ENCODE peak calls at places on chromosome 6, in nine cellular contexts. Y is cardiac muscle cell, O is upper lobe of left lung, J is heart right ventricle, H is psoas muscle, C is SK-N-SH, Q is ovary, Z is right lobe of liver, V is left lung. P is an unnamed sample.
A peak's percentile ranks its signal among the peaks of the same experiment; 100 is the strongest.

GRCh38 chr6:134750669-134751068 is 199.2 kb downstream of the ALDH8A1 start:
- DNase-seq in Y (no peak), O (no peak), J (no peak), H (no peak), C (no peak), Q (no peak), Z (no peak), V (no peak), P (peak; percentile 63)

GRCh38 chr6:107985701-107986100 is 27.7 kb upstream of the SEC63 start:
- DNase-seq in Y (no peak), O (no peak), J (no peak), H (no peak), C (no peak), Q (no peak), Z (no peak), V (no peak), P (no peak)

GRCh38 chr6:134936927-134937326 is 13.0 kb downstream of the ALDH8A1 start:
- DNase-seq in Y (no peak), O (no peak), J (no peak), H (no peak), C (no peak), Q (no peak), Z (no peak), V (no peak), P (peak; percentile 81)

GRCh38 chr6:14881399-14881798 is 364.5 kb upstream of the JARID2 start:
- DNase-seq in Y (no peak), O (no peak), J (peak; percentile 25), H (no peak), C (no peak), Q (no peak), Z (no peak), V (no peak), P (no peak)

GRCh38 chr6:36139431-36139830 is 9.1 kb downstream of the MAPK13 start:
- DNase-seq in Y (peak; percentile 69), O (no peak), J (no peak), H (no peak), C (peak; percentile 79), Q (no peak), Z (peak; percentile 39), V (no peak), P (no peak)

GRCh38 chr6:23414204-23414501 is 711.9 kb upstream of the NRSN1 start:
- DNase-seq in Y (peak; percentile 29), O (no peak), J (peak; percentile 14), H (no peak), C (peak; percentile 26), Q (no peak), Z (no peak), V (no peak), P (peak; percentile 54)

GRCh38 chr6:81655696-81656095 is 96.8 kb downstream of the TENT5A start:
- DNase-seq in Y (no peak), O (no peak), J (no peak), H (no peak), C (no peak), Q (no peak), Z (no peak), V (no peak), P (no peak)

GRCh38 chr6:18473765-18474164 is 86.6 kb downstream of the RNF144B start:
- DNase-seq in Y (no peak), O (no peak), J (no peak), H (no peak), C (no peak), Q (no peak), Z (no peak), V (no peak), P (no peak)

GRCh38 chr6:55853008-55854001 is 22.1 kb downstream of the BMP5 start:
- DNase-seq in Y (no peak), O (no peak), J (no peak), H (no peak), C (no peak), Q (no peak), Z (no peak), V (no peak), P (no peak)

GRCh38 chr6:89347825-89348224 is 4.7 kb downstream of the UBE2J1 start:
- DNase-seq in Y (peak; percentile 53), O (no peak), J (peak; percentile 40), H (no peak), C (no peak), Q (no peak), Z (no peak), V (no peak), P (no peak)

GRCh38 chr6:157500022-157500421 is 119.0 kb downstream of the ZDHHC14 start:
- DNase-seq in Y (no peak), O (no peak), J (no peak), H (no peak), C (no peak), Q (no peak), Z (no peak), V (no peak), P (no peak)

GRCh38 chr6:64326939-64327338 is 691.3 kb downstream of the PHF3 start:
- DNase-seq in Y (no peak), O (no peak), J (no peak), H (no peak), C (no peak), Q (no peak), Z (no peak), V (no peak), P (no peak)

GRCh38 chr6:125846292-125847024 is 55.7 kb downstream of the NCOA7 start:
- DNase-seq in Y (no peak), O (no peak), J (peak; percentile 23), H (no peak), C (no peak), Q (no peak), Z (no peak), V (no peak), P (no peak)

GRCh38 chr6:31541059-31541657 is 645 bp downstream of the DDX39B start:
- DNase-seq in Y (peak; percentile 42), O (peak; percentile 67), J (peak; percentile 58), H (peak; percentile 61), C (peak; percentile 52), Q (no peak), Z (no peak), V (peak; percentile 82), P (no peak)

GRCh38 chr6:33746036-33746600 is 587 bp downstream of the IP6K3 start:
- DNase-seq in Y (no peak), O (no peak), J (peak; percentile 65), H (peak; percentile 96), C (peak; percentile 63), Q (no peak), Z (no peak), V (no peak), P (no peak)

GRCh38 chr6:29976588-29977424 is 34.5 kb downstream of the HLA-A start:
- DNase-seq in Y (peak; percentile 79), O (peak; percentile 85), J (peak; percentile 93), H (peak; percentile 88), C (peak; percentile 80), Q (peak; percentile 88), Z (peak; percentile 83), V (peak; percentile 93), P (no peak)

GRCh38 chr6:47733879-47734558 is 35.6 kb downstream of the ADGRF4 start:
- DNase-seq in Y (peak; percentile 3), O (no peak), J (peak; percentile 11), H (no peak), C (peak; percentile 1), Q (no peak), Z (no peak), V (no peak), P (no peak)

GRCh38 chr6:41648921-41649320 is 10.7 kb downstream of the MDFI start:
- DNase-seq in Y (no peak), O (no peak), J (no peak), H (no peak), C (peak; percentile 77), Q (no peak), Z (no peak), V (no peak), P (no peak)

GRCh38 chr6:35071347-35071994 is 69.7 kb downstream of the TCP11 start:
- DNase-seq in Y (no peak), O (no peak), J (no peak), H (peak; percentile 14), C (no peak), Q (no peak), Z (no peak), V (no peak), P (no peak)

GRCh38 chr6:165846123-165846966 is 183.3 kb upstream of the PDE10A start:
- DNase-seq in Y (no peak), O (no peak), J (no peak), H (no peak), C (no peak), Q (no peak), Z (no peak), V (peak; percentile 45), P (no peak)
- H3K4me3 ChIP-seq in Y (no peak overlapping the region), O (peak overlapping the region; percentile 22), J (peak overlapping the region; percentile 44), H (peak overlapping the region; percentile 49), C (no peak overlapping the region), Q (peak overlapping the region; percentile 21), Z (no peak overlapping the region), V (no peak overlapping the region), P (no peak overlapping the region)

GRCh38 chr6:77619114-77619513 is 33.7 kb upstream of the MEI4 start:
- DNase-seq in Y (no peak), O (no peak), J (no peak), H (no peak), C (no peak), Q (no peak), Z (no peak), V (no peak), P (no peak)

GRCh38 chr6:77624468-77624867 is 28.4 kb upstream of the MEI4 start:
- DNase-seq in Y (no peak), O (no peak), J (no peak), H (no peak), C (no peak), Q (no peak), Z (no peak), V (no peak), P (no peak)

DNA sequence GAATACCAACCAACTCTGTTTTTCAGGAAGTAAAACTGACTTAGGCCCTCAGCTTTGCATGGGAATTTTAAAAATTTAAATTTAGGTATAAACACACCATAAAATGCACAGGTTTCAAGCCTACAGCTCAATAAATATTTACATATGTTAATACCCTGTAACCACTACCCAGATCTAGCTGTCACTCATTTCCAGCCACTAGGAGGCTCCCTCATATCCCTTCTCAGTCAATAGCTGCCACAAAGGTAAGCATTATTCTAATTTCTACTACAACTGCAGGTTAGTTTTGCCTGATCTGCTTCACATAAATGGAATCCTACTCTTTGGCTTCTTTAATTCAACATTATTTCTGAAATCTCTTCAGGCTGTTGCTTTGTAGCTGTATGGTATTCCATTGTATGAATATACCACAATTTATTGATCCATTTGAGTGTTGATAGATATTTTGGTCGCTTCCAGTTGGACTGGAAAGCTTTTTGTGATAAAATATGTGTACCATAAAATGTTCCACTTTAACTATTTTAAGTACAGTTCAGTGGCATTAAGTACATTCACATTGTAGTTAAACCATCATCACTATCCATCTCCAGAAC is 32.5 kb upstream of the MEI4 start:
- DNase-seq in Y (peak; percentile 28), O (no peak), J (no peak), H (no peak), C (peak; percentile 9), Q (no peak), Z (no peak), V (no peak), P (no peak)
- TF ChIP-seq CTCF in Y (peak; percentile 22), O (no peak), J (peak; percentile 32), H (no peak), C (peak; percentile 69), Q (no peak), Z (peak; percentile 47), V (peak; percentile 39), P (no peak)

GRCh38 chr6:52263709-52264320 is 19.5 kb upstream of the IL17F start:
- DNase-seq in Y (peak; percentile 66), O (peak; percentile 47), J (peak; percentile 33), H (peak; percentile 64), C (peak; percentile 66), Q (peak; percentile 60), Z (peak; percentile 62), V (peak; percentile 77), P (no peak)
- H3K36me3 ChIP-seq in Y (peaks cover 37% of the 10 kb centered on the region), O (peaks cover 31% of the 10 kb centered on the region), J (peaks cover 77% of the 10 kb centered on the region), H (peaks cover 19% of the 10 kb centered on the region), C (peaks cover 53% of the 10 kb centered on the region), Q (no peaks in the 10 kb centered on the region), Z (peaks cover 32% of the 10 kb centered on the region), V (no peaks in the 10 kb centered on the region), P (peaks cover 7% of the 10 kb centered on the region)

GRCh38 chr6:84193140-84193708 is 34.2 kb downstream of the CEP162 start:
- DNase-seq in Y (no peak), O (no peak), J (no peak), H (no peak), C (no peak), Q (no peak), Z (no peak), V (no peak), P (peak; percentile 61)
- H3K4me3 ChIP-seq in Y (no peak overlapping the region), O (no peak overlapping the region), J (no peak overlapping the region), H (no peak overlapping the region), C (no peak overlapping the region), Q (no peak overlapping the region), Z (no peak overlapping the region), V (no peak overlapping the region), P (no peak overlapping the region)

P was measured in BJ.